ENCODE peak calls at places on chromosomes 5 and 9, in four cellular contexts. S, U, H and I are unnamed samples.

GRCh38 chr9:127586537-127586936 is 25.5 kb upstream of the STXBP1 start:
- DNase-seq in S (peak), U (no peak), H (peak), I (no peak)

GRCh38 chr9:134972140-134972539 is 54.4 kb upstream of the FCN1 start:
- DNase-seq in S (no peak), U (no peak), H (no peak), I (no peak)

GRCh38 chr5:55406292-55406691 is 98.5 kb downstream of the MTREX start:
- DNase-seq in S (no peak), U (no peak), H (no peak), I (no peak)

GRCh38 chr9:92949266-92949982 is 2.1 kb downstream of the FGD3 start:
- DNase-seq in S (no peak), U (no peak), H (no peak), I (no peak)

GRCh38 chr9:133089271-133089671 is 27.5 kb downstream of the CEL start:
- DNase-seq in S (no peak), U (no peak), H (no peak), I (no peak)

GRCh38 chr9:134268308-134268724 is 57.9 kb upstream of the RXRA start:
- DNase-seq in S (no peak), U (no peak), H (no peak), I (no peak)

GRCh38 chr9:123329329-123329955 is 26.6 kb upstream of the CRB2 start:
- DNase-seq in S (no peak), U (no peak), H (no peak), I (no peak)

GRCh38 chr5:171367424-171368370 is 20.0 kb upstream of the NPM1 start:
- DNase-seq in S (peak), U (no peak), H (peak), I (no peak)

GRCh38 chr9:33044677-33045282 is 19.7 kb downstream of the DNAJA1 start:
- DNase-seq in S (no peak), U (no peak), H (no peak), I (peak)

GRCh38 chr5:607541-608285 is 4.4 kb upstream of the CEP72 start:
- DNase-seq in S (no peak), U (no peak), H (no peak), I (no peak)

GRCh38 chr5:142325677-142326479 is 1.1 kb upstream of the SPRY4 start:
- DNase-seq in S (peak), U (peak), H (peak), I (no peak)

GRCh38 chr5:73899055-73899454 is 273.1 kb downstream of the ARHGEF28 start:
- DNase-seq in S (no peak), U (no peak), H (no peak), I (no peak)

GRCh38 chr5:175282611-175283225 is 161.3 kb downstream of the DRD1 start:
- DNase-seq in S (no peak), U (no peak), H (no peak), I (no peak)

GRCh38 chr5:78320461-78320860 is 26.0 kb upstream of the AP3B1 start:
- DNase-seq in S (no peak), U (no peak), H (peak), I (peak)

GRCh38 chr9:84493284-84493947 is 152.9 kb upstream of the SLC28A3 start:
- DNase-seq in S (no peak), U (no peak), H (no peak), I (no peak)

GRCh38 chr9:16824545-16825041 is 45.9 kb downstream of the BNC2 start:
- DNase-seq in S (peak), U (no peak), H (no peak), I (no peak)

GRCh38 chr5:88140396-88140862 is 128.2 kb downstream of the TMEM161B start:
- DNase-seq in S (no peak), U (no peak), H (no peak), I (no peak)

GRCh38 chr5:176743828-176744583 is 66.4 kb upstream of the UNC5A start:
- DNase-seq in S (no peak), U (no peak), H (no peak), I (no peak)

GRCh38 chr9:124428751-124429529 is 13.7 kb upstream of the PSMB7 start:
- DNase-seq in S (no peak), U (no peak), H (no peak), I (no peak)

GRCh38 chr9:91101598-91102168 is 260.0 kb downstream of the AUH start:
- DNase-seq in S (no peak), U (peak), H (no peak), I (no peak)

GRCh38 chr5:127229185-127229889 is 61.3 kb upstream of the MEGF10 start:
- DNase-seq in S (no peak), U (peak), H (peak), I (peak)

GRCh38 chr5:178279026-178279722 is 46.6 kb upstream of the PHYKPL start:
- DNase-seq in S (no peak), U (no peak), H (no peak), I (no peak)

GRCh38 chr5:76273491-76273890 is 129.6 kb upstream of the IQGAP2 start:
- DNase-seq in S (no peak), U (no peak), H (no peak), I (no peak)

GRCh38 chr9:130689572-130689936 is 4.0 kb upstream of the EXOSC2 start:
- DNase-seq in S (no peak), U (no peak), H (no peak), I (no peak)

GRCh38 chr5:78404682-78405293 is 44.4 kb downstream of the SCAMP1 start:
- DNase-seq in S (no peak), U (no peak), H (no peak), I (no peak)

GRCh38 chr5:169116961-169117461 is 183.9 kb downstream of the SLIT3 start:
- DNase-seq in S (no peak), U (no peak), H (no peak), I (no peak)

GRCh38 chr9:6014668-6015270 is 655 bp downstream of the RANBP6 start:
- DNase-seq in S (peak), U (no peak), H (peak), I (no peak)

GRCh38 chr9:37542895-37543294 is 33.3 kb downstream of the FBXO10 start:
- DNase-seq in S (no peak), U (no peak), H (no peak), I (no peak)

GRCh38 chr5:16304846-16305245 is 125.3 kb upstream of the MARCHF11 start:
- DNase-seq in S (no peak), U (no peak), H (peak), I (no peak)

GRCh38 chr5:172274951-172275753 is 8.4 kb downstream of the UBTD2 start:
- DNase-seq in S (peak), U (peak), H (no peak), I (no peak)

GRCh38 chr5:150750469-150750868 is 8.3 kb downstream of the DCTN4 start:
- DNase-seq in S (no peak), U (no peak), H (no peak), I (no peak)

GRCh38 chr5:169814045-169814444 is 166.2 kb downstream of the INSYN2B start:
- DNase-seq in S (no peak), U (no peak), H (no peak), I (no peak)

GRCh38 chr5:9698125-9698848 is 68.1 kb upstream of the TAS2R1 start:
- DNase-seq in S (peak), U (no peak), H (peak), I (no peak)

GRCh38 chr5:149133795-149134777 is 7.2 kb upstream of the ABLIM3 start:
- DNase-seq in S (peak), U (no peak), H (peak), I (no peak)

GRCh38 chr9:79583957-79584654 is 12.3 kb downstream of the TLE4 start:
- DNase-seq in S (no peak), U (no peak), H (no peak), I (no peak)

GRCh38 chr5:1659100-1660036 is 135.6 kb upstream of the LPCAT1 start:
- DNase-seq in S (no peak), U (no peak), H (no peak), I (no peak)

GRCh38 chr5:175894805-175895204 is 23.4 kb downstream of the CPLX2 start:
- DNase-seq in S (no peak), U (no peak), H (no peak), I (no peak)